ENCODE peak calls at places on chromosomes 16 and 17, in five cellular contexts. One of them, this sample, is unnamed.

GRCh38 chr17:81866440-81867122 is 4.6 kb downstream of the ARHGDIA start:
- DNase-seq in NB4: no peak
- DNase-seq in BJ: no peak
- DNase-seq in A549: no peak
- DNase-seq in kidney epithelial cell: no peak
- DNase-seq in this sample: no peak

GRCh38 chr16:67235816-67236547 is 9.1 kb downstream of the TMEM208 start:
- DNase-seq in BJ: no peak
- DNase-seq in A549: no peak
- DNase-seq in NB4: no peak
- DNase-seq in kidney epithelial cell: no peak
- DNase-seq in this sample: no peak

GRCh38 chr16:67764153-67764552 is 42.2 kb downstream of the RANBP10 start:
- DNase-seq in NB4: no peak
- DNase-seq in A549: no peak
- DNase-seq in BJ: no peak
- DNase-seq in kidney epithelial cell: no peak
- DNase-seq in this sample: no peak

GRCh38 chr17:57956311-57957119 is 1.3 kb upstream of the CUEDC1 start:
- DNase-seq in A549: no peak
- DNase-seq in kidney epithelial cell: no peak
- DNase-seq in BJ: no peak
- DNase-seq in NB4: peak
- DNase-seq in this sample: no peak

GRCh38 chr17:17514993-17515920 is 19.1 kb upstream of the RASD1 start:
- DNase-seq in A549: no peak
- DNase-seq in NB4: peak
- DNase-seq in kidney epithelial cell: peak
- DNase-seq in BJ: peak
- DNase-seq in this sample: no peak

GRCh38 chr16:1981972-1982574 is 804 bp upstream of the NOXO1 start:
- DNase-seq in kidney epithelial cell: no peak
- DNase-seq in BJ: no peak
- DNase-seq in NB4: no peak
- DNase-seq in A549: no peak
- DNase-seq in this sample: peak

GRCh38 chr16:50814541-50814940 is 72.7 kb downstream of the CYLD start:
- DNase-seq in NB4: no peak
- DNase-seq in BJ: no peak
- DNase-seq in A549: no peak
- DNase-seq in kidney epithelial cell: no peak
- DNase-seq in this sample: no peak

GRCh38 chr16:81492307-81492706 is 47.7 kb downstream of the CMIP start:
- DNase-seq in A549: no peak
- DNase-seq in BJ: no peak
- DNase-seq in kidney epithelial cell: no peak
- DNase-seq in NB4: no peak
- DNase-seq in this sample: no peak

GRCh38 chr16:22847100-22847499 is 33.1 kb downstream of the HS3ST2 start:
- DNase-seq in NB4: no peak
- DNase-seq in A549: no peak
- DNase-seq in kidney epithelial cell: no peak
- DNase-seq in BJ: no peak
- DNase-seq in this sample: no peak

GRCh38 chr17:70716551-70716950 is 547.2 kb downstream of the KCNJ2 start:
- DNase-seq in A549: no peak
- DNase-seq in kidney epithelial cell: no peak
- DNase-seq in BJ: no peak
- DNase-seq in NB4: no peak
- DNase-seq in this sample: no peak

GRCh38 chr16:4358831-4359561 is 7.9 kb upstream of the PAM16 start:
- DNase-seq in NB4: peak
- DNase-seq in BJ: no peak
- DNase-seq in kidney epithelial cell: no peak
- DNase-seq in A549: peak
- DNase-seq in this sample: peak

GRCh38 chr16:77111057-77111456 is 79.9 kb upstream of the MON1B start:
- DNase-seq in A549: no peak
- DNase-seq in BJ: no peak
- DNase-seq in kidney epithelial cell: no peak
- DNase-seq in NB4: peak
- DNase-seq in this sample: no peak

GRCh38 chr16:87657621-87658192 is 55.4 kb downstream of the JPH3 start:
- DNase-seq in NB4: peak
- DNase-seq in A549: no peak
- DNase-seq in BJ: no peak
- DNase-seq in kidney epithelial cell: no peak
- DNase-seq in this sample: peak

GRCh38 chr17:30520436-30520835 is 43.2 kb downstream of the GOSR1 start:
- DNase-seq in kidney epithelial cell: no peak
- DNase-seq in A549: no peak
- DNase-seq in BJ: peak
- DNase-seq in NB4: no peak
- DNase-seq in this sample: no peak

GRCh38 chr17:16980061-16980460 is 8.1 kb upstream of the TNFRSF13B start:
- DNase-seq in NB4: no peak
- DNase-seq in kidney epithelial cell: no peak
- DNase-seq in A549: no peak
- DNase-seq in BJ: no peak
- DNase-seq in this sample: no peak

GRCh38 chr16:35305476-35305875 is 1846.1 kb downstream of the TP53TG3F start:
- DNase-seq in NB4: no peak
- DNase-seq in kidney epithelial cell: no peak
- DNase-seq in BJ: no peak
- DNase-seq in A549: no peak
- DNase-seq in this sample: no peak

GRCh38 chr16:64253114-64253513 is 868.7 kb downstream of the CDH11 start:
- DNase-seq in BJ: no peak
- DNase-seq in NB4: no peak
- DNase-seq in kidney epithelial cell: no peak
- DNase-seq in A549: no peak
- DNase-seq in this sample: no peak

GRCh38 chr17:4953461-4953961 is 2.6 kb downstream of the ENO3 start:
- DNase-seq in NB4: no peak
- DNase-seq in BJ: no peak
- DNase-seq in A549: no peak
- DNase-seq in kidney epithelial cell: no peak
- DNase-seq in this sample: no peak

GRCh38 chr17:52036416-52036815 is 122.1 kb downstream of the CA10 start:
- DNase-seq in kidney epithelial cell: no peak
- DNase-seq in BJ: no peak
- DNase-seq in NB4: no peak
- DNase-seq in A549: no peak
- DNase-seq in this sample: no peak

GRCh38 chr16:56483394-56483793 is 32.0 kb downstream of the OGFOD1 start:
- DNase-seq in NB4: no peak
- DNase-seq in kidney epithelial cell: no peak
- DNase-seq in BJ: no peak
- DNase-seq in A549: no peak
- DNase-seq in this sample: no peak

GRCh38 chr16:57889960-57890751 is 80.8 kb downstream of the CNGB1 start:
- DNase-seq in kidney epithelial cell: no peak
- DNase-seq in BJ: no peak
- DNase-seq in A549: no peak
- DNase-seq in NB4: no peak
- DNase-seq in this sample: no peak

GRCh38 chr17:57370051-57370581 is 113.8 kb downstream of the MSI2 start:
- DNase-seq in kidney epithelial cell: no peak
- DNase-seq in NB4: no peak
- DNase-seq in A549: peak
- DNase-seq in BJ: no peak
- DNase-seq in this sample: peak

GRCh38 chr17:81120149-81120484 is 45.2 kb upstream of the PVALEF start:
- DNase-seq in A549: no peak
- DNase-seq in kidney epithelial cell: no peak
- DNase-seq in NB4: no peak
- DNase-seq in BJ: no peak
- DNase-seq in this sample: no peak

GRCh38 chr16:68417711-68418301 is 30.5 kb downstream of the SMPD3 start:
- DNase-seq in NB4: no peak
- DNase-seq in BJ: no peak
- DNase-seq in A549: no peak
- DNase-seq in kidney epithelial cell: no peak
- DNase-seq in this sample: peak

GRCh38 chr16:20359997-20360396 is 7.5 kb upstream of the UMOD start:
- DNase-seq in NB4: peak
- DNase-seq in BJ: no peak
- DNase-seq in A549: no peak
- DNase-seq in kidney epithelial cell: no peak
- DNase-seq in this sample: no peak
- TF ChIP-seq CTCF in NB4: peak
- TF ChIP-seq CTCF in BJ: no peak
- TF ChIP-seq CTCF in A549: peak
- TF ChIP-seq CTCF in kidney epithelial cell: peak
- TF ChIP-seq CTCF in this sample: no peak

GRCh38 chr17:72590882-72591499 is 470.2 kb downstream of the SOX9 start:
- DNase-seq in BJ: no peak
- DNase-seq in kidney epithelial cell: no peak
- DNase-seq in NB4: no peak
- DNase-seq in A549: peak
- DNase-seq in this sample: no peak

GRCh38 chr17:72592967-72593325 is 472.1 kb downstream of the SOX9 start:
- DNase-seq in kidney epithelial cell: no peak
- DNase-seq in A549: no peak
- DNase-seq in NB4: no peak
- DNase-seq in BJ: no peak
- DNase-seq in this sample: no peak

GRCh38 chr17:72591500-72592241 is 470.9 kb downstream of the SOX9 start:
- DNase-seq in A549: no peak
- DNase-seq in kidney epithelial cell: no peak
- DNase-seq in BJ: no peak
- DNase-seq in NB4: no peak
- DNase-seq in this sample: no peak

GRCh38 chr17:72592242-72592966 is 471.6 kb downstream of the SOX9 start:
- DNase-seq in BJ: no peak
- DNase-seq in kidney epithelial cell: no peak
- DNase-seq in NB4: peak
- DNase-seq in A549: peak
- DNase-seq in this sample: peak

GRCh38 chr17:72594248-72594647 is 473.4 kb downstream of the SOX9 start:
- DNase-seq in NB4: no peak
- DNase-seq in kidney epithelial cell: no peak
- DNase-seq in A549: no peak
- DNase-seq in BJ: no peak
- DNase-seq in this sample: no peak
- TF ChIP-seq CTCF in NB4: no peak
- TF ChIP-seq CTCF in kidney epithelial cell: no peak
- TF ChIP-seq CTCF in A549: no peak
- TF ChIP-seq CTCF in BJ: no peak
- TF ChIP-seq CTCF in this sample: no peak

GRCh38 chr16:3182608-3183444 is 5.2 kb upstream of the OR1F1 start:
- DNase-seq in A549: peak
- DNase-seq in BJ: no peak
- DNase-seq in NB4: peak
- DNase-seq in kidney epithelial cell: no peak
- DNase-seq in this sample: peak
- TF ChIP-seq CTCF in A549: no peak
- TF ChIP-seq CTCF in BJ: peak
- TF ChIP-seq CTCF in NB4: no peak
- TF ChIP-seq CTCF in kidney epithelial cell: no peak
- TF ChIP-seq CTCF in this sample: peak

GRCh38 chr17:63833741-63834373 is 6.4 kb upstream of the FTSJ3 start:
- DNase-seq in NB4: no peak
- DNase-seq in kidney epithelial cell: no peak
- DNase-seq in A549: no peak
- DNase-seq in BJ: no peak
- DNase-seq in this sample: no peak

GRCh38 chr17:63834431-63835166 is 7.1 kb upstream of the FTSJ3 start:
- DNase-seq in BJ: peak
- DNase-seq in kidney epithelial cell: no peak
- DNase-seq in A549: peak
- DNase-seq in NB4: peak
- DNase-seq in this sample: peak

GRCh38 chr17:63836811-63837210 is 5.7 kb downstream of the SMARCD2 start:
- DNase-seq in kidney epithelial cell: no peak
- DNase-seq in A549: no peak
- DNase-seq in NB4: no peak
- DNase-seq in BJ: no peak
- DNase-seq in this sample: no peak

GRCh38 chr17:63833026-63833740 is 5.7 kb upstream of the FTSJ3 start:
- DNase-seq in BJ: no peak
- DNase-seq in kidney epithelial cell: no peak
- DNase-seq in A549: no peak
- DNase-seq in NB4: no peak
- DNase-seq in this sample: no peak

DNA sequence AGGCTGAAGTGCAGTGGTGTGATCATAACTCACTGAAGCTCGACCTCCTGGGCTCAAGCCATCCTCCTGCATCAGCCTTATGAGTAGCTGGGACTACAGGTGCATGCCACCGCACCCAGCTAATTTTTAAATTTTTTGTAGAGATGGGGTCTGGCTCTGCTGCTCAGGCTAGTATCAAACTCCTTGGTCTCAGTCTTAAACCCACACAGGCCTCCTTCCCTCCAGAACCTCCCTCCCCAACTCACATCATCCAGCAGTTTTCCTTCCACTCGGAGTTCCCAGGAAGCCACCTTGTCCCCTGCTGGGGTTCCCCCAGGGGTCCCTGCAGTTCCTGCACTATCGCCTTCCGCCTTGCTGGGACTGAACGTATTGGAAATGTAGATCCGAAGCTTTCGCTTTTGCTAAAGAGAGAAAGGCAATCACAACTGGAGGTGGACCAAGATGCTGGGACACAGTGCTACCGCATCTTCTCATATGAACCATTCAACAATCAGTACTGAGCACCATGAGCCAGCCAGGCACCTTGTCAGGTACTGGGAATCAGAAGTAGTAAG is 7.2 kb downstream of the SMARCD2 start:
- DNase-seq in kidney epithelial cell: no peak
- DNase-seq in A549: no peak
- DNase-seq in NB4: no peak
- DNase-seq in BJ: no peak
- DNase-seq in this sample: no peak
- TF ChIP-seq CTCF in kidney epithelial cell: no peak
- TF ChIP-seq CTCF in A549: peak
- TF ChIP-seq CTCF in NB4: no peak
- TF ChIP-seq CTCF in BJ: no peak
- TF ChIP-seq CTCF in this sample: no peak

GRCh38 chr17:3892095-3892998 is 506 bp downstream of the CAMKK1 start:
- DNase-seq in BJ: peak
- DNase-seq in kidney epithelial cell: no peak
- DNase-seq in NB4: peak
- DNase-seq in A549: peak
- DNase-seq in this sample: peak
- TF ChIP-seq CTCF in BJ: no peak
- TF ChIP-seq CTCF in kidney epithelial cell: no peak
- TF ChIP-seq CTCF in NB4: no peak
- TF ChIP-seq CTCF in A549: no peak
- TF ChIP-seq CTCF in this sample: no peak

GRCh38 chr17:8965394-8966168 is at the start of gene PIK3R5:
- DNase-seq in NB4: peak
- DNase-seq in kidney epithelial cell: no peak
- DNase-seq in A549: no peak
- DNase-seq in BJ: no peak
- DNase-seq in this sample: no peak
- TF ChIP-seq CTCF in NB4: no peak
- TF ChIP-seq CTCF in kidney epithelial cell: no peak
- TF ChIP-seq CTCF in A549: no peak
- TF ChIP-seq CTCF in BJ: no peak
- TF ChIP-seq CTCF in this sample: no peak

This sample was measured in Calu3.